ENCODE peak calls at places on chromosome 14, in seven cellular contexts. One of them, this sample, is unnamed. For H3K9me3 and H3K27me3, the result is how much of the 10 kb centered on the place peaks cover.

GRCh38 chr14:36521598-36522345 is 1.7 kb upstream of the NKX2-1 start:
- DNase-seq in cardiac muscle cell: no peak
- DNase-seq in tibial artery: no peak
- DNase-seq in IMR-90: no peak
- DNase-seq in transverse colon: no peak
- DNase-seq in body of pancreas: no peak
- DNase-seq in CD4-positive, alpha-beta T cell: no peak
- DNase-seq in this sample: no peak

GRCh38 chr14:54127526-54127925 is 170.9 kb upstream of the BMP4 start:
- DNase-seq in cardiac muscle cell: peak
- DNase-seq in tibial artery: no peak
- DNase-seq in IMR-90: peak
- DNase-seq in transverse colon: no peak
- DNase-seq in body of pancreas: no peak
- DNase-seq in CD4-positive, alpha-beta T cell: no peak
- DNase-seq in this sample: no peak

GRCh38 chr14:99722741-99723140 is 38.6 kb downstream of the CYP46A1 start:
- DNase-seq in cardiac muscle cell: no peak
- DNase-seq in tibial artery: no peak
- DNase-seq in IMR-90: no peak
- DNase-seq in transverse colon: no peak
- DNase-seq in body of pancreas: no peak
- DNase-seq in CD4-positive, alpha-beta T cell: no peak
- DNase-seq in this sample: no peak

GRCh38 chr14:52078093-52078492 is 9.2 kb upstream of the NID2 start:
- DNase-seq in cardiac muscle cell: peak
- DNase-seq in tibial artery: no peak
- DNase-seq in IMR-90: peak
- DNase-seq in transverse colon: no peak
- DNase-seq in body of pancreas: no peak
- DNase-seq in CD4-positive, alpha-beta T cell: no peak
- DNase-seq in this sample: no peak

GRCh38 chr14:37061697-37062096 is 110.7 kb downstream of the SLC25A21 start:
- DNase-seq in cardiac muscle cell: no peak
- DNase-seq in tibial artery: no peak
- DNase-seq in IMR-90: no peak
- DNase-seq in transverse colon: no peak
- DNase-seq in body of pancreas: no peak
- DNase-seq in CD4-positive, alpha-beta T cell: no peak
- DNase-seq in this sample: no peak

GRCh38 chr14:24056800-24057184 is 5.0 kb downstream of the CARMIL3 start:
- DNase-seq in cardiac muscle cell: no peak
- DNase-seq in tibial artery: no peak
- DNase-seq in IMR-90: no peak
- DNase-seq in transverse colon: no peak
- DNase-seq in body of pancreas: no peak
- DNase-seq in CD4-positive, alpha-beta T cell: no peak
- DNase-seq in this sample: no peak

GRCh38 chr14:85824526-85824925 is 294.6 kb downstream of the FLRT2 start:
- DNase-seq in cardiac muscle cell: no peak
- DNase-seq in tibial artery: no peak
- DNase-seq in IMR-90: no peak
- DNase-seq in transverse colon: no peak
- DNase-seq in body of pancreas: no peak
- DNase-seq in CD4-positive, alpha-beta T cell: no peak
- DNase-seq in this sample: no peak

GRCh38 chr14:63076476-63076875 is 31.2 kb upstream of the KCNH5 start:
- DNase-seq in cardiac muscle cell: no peak
- DNase-seq in tibial artery: no peak
- DNase-seq in IMR-90: peak
- DNase-seq in transverse colon: no peak
- DNase-seq in body of pancreas: no peak
- DNase-seq in CD4-positive, alpha-beta T cell: no peak
- DNase-seq in this sample: no peak

GRCh38 chr14:102255401-102256190 is 49.4 kb downstream of the MOK start:
- DNase-seq in cardiac muscle cell: peak
- DNase-seq in tibial artery: no peak
- DNase-seq in IMR-90: peak
- DNase-seq in transverse colon: no peak
- DNase-seq in body of pancreas: no peak
- DNase-seq in CD4-positive, alpha-beta T cell: no peak
- DNase-seq in this sample: no peak

DNA sequence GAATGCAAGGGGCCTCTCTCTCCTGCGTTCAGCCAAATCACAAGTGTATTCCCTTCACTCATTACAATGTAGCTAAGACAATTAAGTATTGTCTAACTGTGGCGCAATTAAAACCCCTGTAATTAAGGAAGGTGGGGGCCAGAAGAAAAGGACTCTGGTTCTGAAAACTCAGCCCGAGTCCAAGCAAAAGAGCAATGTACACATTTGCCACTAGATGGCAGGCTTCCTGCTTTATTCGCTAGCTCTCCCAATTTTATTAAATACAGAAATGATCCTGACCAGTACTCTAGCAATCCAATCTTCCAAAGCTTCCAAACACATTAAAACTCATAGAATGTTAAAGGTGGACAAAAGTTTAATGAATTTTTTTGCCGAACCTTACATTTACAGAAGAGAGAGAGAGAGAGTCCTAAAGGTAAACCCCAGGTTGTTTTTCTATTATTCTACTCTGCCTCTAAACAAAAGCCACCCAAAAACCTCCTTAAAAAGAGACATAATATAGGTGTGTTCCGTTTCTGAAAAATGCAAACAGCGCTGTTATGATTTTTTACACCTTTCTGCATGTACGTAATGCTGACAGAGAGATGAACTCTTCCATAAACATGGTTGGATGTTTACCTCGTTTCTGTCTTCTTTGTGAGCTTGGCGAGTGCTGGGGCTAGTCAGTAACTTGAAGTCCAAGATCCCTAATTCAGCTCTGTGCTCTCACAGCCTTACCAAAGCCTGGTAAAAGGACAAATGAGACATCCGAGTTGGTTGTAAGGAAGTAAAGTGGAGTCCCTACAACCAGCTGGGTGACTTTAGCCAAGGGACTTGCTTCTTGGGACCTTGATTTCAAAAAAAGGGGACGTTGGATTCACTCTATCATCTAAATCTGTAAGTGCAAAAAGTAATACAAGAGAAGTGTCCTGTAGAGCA is 50.9 kb upstream of the VASH1 start:
- DNase-seq in cardiac muscle cell: peak
- DNase-seq in tibial artery: no peak
- DNase-seq in IMR-90: peak
- DNase-seq in transverse colon: no peak
- DNase-seq in body of pancreas: peak
- DNase-seq in CD4-positive, alpha-beta T cell: peak
- DNase-seq in this sample: peak
- TF ChIP-seq CTCF in cardiac muscle cell: peak
- TF ChIP-seq CTCF in tibial artery: peak
- TF ChIP-seq CTCF in IMR-90: peak
- TF ChIP-seq CTCF in transverse colon: peak
- TF ChIP-seq CTCF in body of pancreas: peak
- TF ChIP-seq CTCF in CD4-positive, alpha-beta T cell: peak
- TF ChIP-seq CTCF in this sample: peak

GRCh38 chr14:106831322-106831720 is 1304.9 kb downstream of the TMEM121 start:
- DNase-seq in cardiac muscle cell: no peak
- DNase-seq in tibial artery: no peak
- DNase-seq in IMR-90: no peak
- DNase-seq in transverse colon: peak
- DNase-seq in body of pancreas: peak
- DNase-seq in CD4-positive, alpha-beta T cell: peak
- DNase-seq in this sample: peak

GRCh38 chr14:106823552-106823951 is 1297.2 kb downstream of the TMEM121 start:
- DNase-seq in cardiac muscle cell: no peak
- DNase-seq in tibial artery: no peak
- DNase-seq in IMR-90: no peak
- DNase-seq in transverse colon: no peak
- DNase-seq in body of pancreas: no peak
- DNase-seq in CD4-positive, alpha-beta T cell: no peak
- DNase-seq in this sample: no peak

GRCh38 chr14:106821119-106821518 is 1294.7 kb downstream of the TMEM121 start:
- DNase-seq in cardiac muscle cell: no peak
- DNase-seq in tibial artery: no peak
- DNase-seq in IMR-90: no peak
- DNase-seq in transverse colon: no peak
- DNase-seq in body of pancreas: no peak
- DNase-seq in CD4-positive, alpha-beta T cell: no peak
- DNase-seq in this sample: no peak

GRCh38 chr14:106822905-106823304 is 1296.5 kb downstream of the TMEM121 start:
- DNase-seq in cardiac muscle cell: no peak
- DNase-seq in tibial artery: no peak
- DNase-seq in IMR-90: no peak
- DNase-seq in transverse colon: no peak
- DNase-seq in body of pancreas: no peak
- DNase-seq in CD4-positive, alpha-beta T cell: no peak
- DNase-seq in this sample: no peak

DNA sequence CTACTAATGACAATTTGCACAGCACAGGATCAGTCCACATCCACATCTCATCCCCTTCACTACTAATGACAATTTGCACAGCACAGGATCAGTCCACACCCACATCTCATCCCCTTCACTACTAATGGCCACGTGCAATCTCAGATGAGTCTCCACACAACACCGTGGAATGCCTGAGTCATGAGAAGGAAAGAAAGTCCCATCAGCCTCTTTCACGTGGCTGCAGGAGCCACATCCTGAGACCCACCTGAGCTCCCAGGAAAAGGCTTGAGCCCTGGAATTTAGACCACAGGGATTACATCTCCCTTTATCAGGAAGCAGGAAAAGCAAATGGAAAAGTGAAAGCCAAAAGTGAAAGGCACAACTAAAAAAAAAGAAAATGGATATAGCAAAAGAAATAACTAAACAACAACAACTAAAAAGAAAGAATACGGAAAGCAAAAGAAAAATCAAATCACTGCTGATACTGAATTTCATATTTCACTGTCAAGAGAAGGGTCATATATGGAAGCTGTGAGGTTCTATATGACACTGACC is 1300.5 kb downstream of the TMEM121 start:
- DNase-seq in cardiac muscle cell: no peak
- DNase-seq in tibial artery: no peak
- DNase-seq in IMR-90: no peak
- DNase-seq in transverse colon: no peak
- DNase-seq in body of pancreas: no peak
- DNase-seq in CD4-positive, alpha-beta T cell: no peak
- DNase-seq in this sample: no peak
- H3K9me3 ChIP-seq in cardiac muscle cell: under half
- H3K9me3 ChIP-seq in tibial artery: under half
- H3K9me3 ChIP-seq in IMR-90: under half
- H3K9me3 ChIP-seq in transverse colon: under half
- H3K9me3 ChIP-seq in body of pancreas: under half
- H3K9me3 ChIP-seq in CD4-positive, alpha-beta T cell: under half
- H3K9me3 ChIP-seq in this sample: under half

GRCh38 chr14:71665781-71666180 is 266.4 kb upstream of the RGS6 start:
- DNase-seq in cardiac muscle cell: peak
- DNase-seq in tibial artery: no peak
- DNase-seq in IMR-90: no peak
- DNase-seq in transverse colon: no peak
- DNase-seq in body of pancreas: no peak
- DNase-seq in CD4-positive, alpha-beta T cell: no peak
- DNase-seq in this sample: no peak
- H3K27me3 ChIP-seq in cardiac muscle cell: under half
- H3K27me3 ChIP-seq in tibial artery: under half
- H3K27me3 ChIP-seq in IMR-90: under half
- H3K27me3 ChIP-seq in transverse colon: under half
- H3K27me3 ChIP-seq in body of pancreas: under half
- H3K27me3 ChIP-seq in CD4-positive, alpha-beta T cell: under half
- H3K27me3 ChIP-seq in this sample: under half

GRCh38 chr14:25430808-25431207 is 380.9 kb upstream of the STXBP6 start:
- DNase-seq in cardiac muscle cell: no peak
- DNase-seq in tibial artery: no peak
- DNase-seq in IMR-90: no peak
- DNase-seq in transverse colon: no peak
- DNase-seq in body of pancreas: no peak
- DNase-seq in CD4-positive, alpha-beta T cell: no peak
- DNase-seq in this sample: no peak

GRCh38 chr14:25436906-25437305 is 387.0 kb upstream of the STXBP6 start:
- DNase-seq in cardiac muscle cell: no peak
- DNase-seq in tibial artery: no peak
- DNase-seq in IMR-90: no peak
- DNase-seq in transverse colon: no peak
- DNase-seq in body of pancreas: no peak
- DNase-seq in CD4-positive, alpha-beta T cell: no peak
- DNase-seq in this sample: no peak

GRCh38 chr14:25431211-25432076 is 381.5 kb upstream of the STXBP6 start:
- DNase-seq in cardiac muscle cell: no peak
- DNase-seq in tibial artery: no peak
- DNase-seq in IMR-90: no peak
- DNase-seq in transverse colon: peak
- DNase-seq in body of pancreas: peak
- DNase-seq in CD4-positive, alpha-beta T cell: no peak
- DNase-seq in this sample: peak
- TF ChIP-seq CTCF in cardiac muscle cell: no peak
- TF ChIP-seq CTCF in tibial artery: no peak
- TF ChIP-seq CTCF in IMR-90: no peak
- TF ChIP-seq CTCF in transverse colon: peak
- TF ChIP-seq CTCF in body of pancreas: no peak
- TF ChIP-seq CTCF in CD4-positive, alpha-beta T cell: no peak
- TF ChIP-seq CTCF in this sample: no peak

GRCh38 chr14:104185916-104186495 is 47.6 kb downstream of the KIF26A start:
- DNase-seq in cardiac muscle cell: no peak
- DNase-seq in tibial artery: no peak
- DNase-seq in IMR-90: no peak
- DNase-seq in transverse colon: no peak
- DNase-seq in body of pancreas: no peak
- DNase-seq in CD4-positive, alpha-beta T cell: no peak
- DNase-seq in this sample: no peak
- H3K9me3 ChIP-seq in cardiac muscle cell: under half
- H3K9me3 ChIP-seq in tibial artery: under half
- H3K9me3 ChIP-seq in IMR-90: under half
- H3K9me3 ChIP-seq in transverse colon: under half
- H3K9me3 ChIP-seq in body of pancreas: under half
- H3K9me3 ChIP-seq in CD4-positive, alpha-beta T cell: under half
- H3K9me3 ChIP-seq in this sample: under half

GRCh38 chr14:89028462-89029134 is 204.1 kb downstream of the TTC8 start:
- DNase-seq in cardiac muscle cell: no peak
- DNase-seq in tibial artery: no peak
- DNase-seq in IMR-90: no peak
- DNase-seq in transverse colon: no peak
- DNase-seq in body of pancreas: no peak
- DNase-seq in CD4-positive, alpha-beta T cell: no peak
- DNase-seq in this sample: no peak
- H3K27me3 ChIP-seq in cardiac muscle cell: half or more
- H3K27me3 ChIP-seq in tibial artery: under half
- H3K27me3 ChIP-seq in IMR-90: under half
- H3K27me3 ChIP-seq in transverse colon: under half
- H3K27me3 ChIP-seq in body of pancreas: under half
- H3K27me3 ChIP-seq in CD4-positive, alpha-beta T cell: under half
- H3K27me3 ChIP-seq in this sample: under half

GRCh38 chr14:50383618-50384225 is 13.0 kb downstream of the CDKL1 start:
- DNase-seq in cardiac muscle cell: peak
- DNase-seq in tibial artery: no peak
- DNase-seq in IMR-90: no peak
- DNase-seq in transverse colon: no peak
- DNase-seq in body of pancreas: peak
- DNase-seq in CD4-positive, alpha-beta T cell: no peak
- DNase-seq in this sample: no peak
- TF ChIP-seq CTCF in cardiac muscle cell: no peak
- TF ChIP-seq CTCF in tibial artery: no peak
- TF ChIP-seq CTCF in IMR-90: no peak
- TF ChIP-seq CTCF in transverse colon: no peak
- TF ChIP-seq CTCF in body of pancreas: peak
- TF ChIP-seq CTCF in CD4-positive, alpha-beta T cell: no peak
- TF ChIP-seq CTCF in this sample: no peak

This sample was measured in testis.